ENCODE peak calls at places on chromosomes 1 and 21, in five cellular contexts. F, V, G, L and W are unnamed samples.

GRCh38 chr21:21183092-21183491 is 184.9 kb downstream of the NCAM2 start:
- DNase-seq in F (no peak), L (no peak), G (no peak), V (no peak), W (no peak)

GRCh38 chr1:19676438-19676922 is 11.8 kb downstream of the HTR6 start:
- DNase-seq in F (peak; percentile 27), L (no peak), V (no peak), G (peak; percentile 47), W (peak; percentile 26)

GRCh38 chr1:88350648-88351047 is 333.4 kb upstream of the PKN2 start:
- DNase-seq in G (no peak), F (no peak), L (no peak), V (no peak), W (no peak)

GRCh38 chr1:64743954-64744491 is 852 bp upstream of the RAVER2 start:
- DNase-seq in G (peak; percentile 10), V (no peak), F (no peak), L (no peak), W (no peak)

GRCh38 chr1:54754045-54754444 is 10.3 kb downstream of the PARS2 start:
- DNase-seq in G (no peak), L (no peak), V (no peak), F (no peak), W (no peak)

GRCh38 chr1:34268311-34269042 is 91.8 kb downstream of the C1orf94 start:
- DNase-seq in V (no peak), L (no peak), G (no peak), F (no peak), W (no peak)

GRCh38 chr1:106224426-106224825 is 832.0 kb upstream of the PRMT6 start:
- DNase-seq in L (no peak), G (no peak), F (no peak), V (no peak), W (no peak)

GRCh38 chr1:35666916-35667315 is 25.6 kb upstream of the PSMB2 start:
- DNase-seq in L (no peak), V (no peak), F (peak; percentile 4), G (no peak), W (no peak)

GRCh38 chr1:12478612-12478985 is 139.4 kb downstream of the DHRS3 start:
- DNase-seq in G (peak; percentile 45), V (peak; percentile 57), F (no peak), L (no peak), W (no peak)

GRCh38 chr21:32248616-32249550 is 30.0 kb downstream of the MIS18A start:
- DNase-seq in F (no peak), L (no peak), V (no peak), G (no peak), W (no peak)

GRCh38 chr1:218624051-218624450 is 278.9 kb downstream of the TGFB2 start:
- DNase-seq in V (no peak), G (no peak), F (no peak), L (no peak), W (no peak)

GRCh38 chr21:43355925-43356289 is 71.0 kb downstream of the SIK1 start:
- DNase-seq in G (peak; percentile 49), F (peak; percentile 28), V (no peak), L (no peak), W (no peak)

GRCh38 chr1:119787776-119788175 is 19.1 kb upstream of the HMGCS2 start:
- DNase-seq in L (no peak), G (no peak), V (no peak), F (no peak), W (no peak)

GRCh38 chr1:30942326-30942978 is 33.9 kb upstream of the SDC3 start:
- DNase-seq in G (no peak), L (no peak), V (no peak), F (no peak), W (no peak)

GRCh38 chr21:46297311-46298082 is 11.4 kb downstream of the YBEY start:
- DNase-seq in L (no peak), F (no peak), V (no peak), G (peak; percentile 20), W (no peak)

GRCh38 chr1:22362626-22363402 is 88.8 kb upstream of the ZBTB40 start:
- DNase-seq in F (no peak), V (no peak), L (no peak), G (no peak), W (no peak)

GRCh38 chr1:6003568-6004411 is 11.6 kb upstream of the NPHP4 start:
- DNase-seq in F (no peak), L (no peak), G (no peak), V (peak; percentile 14), W (no peak)

GRCh38 chr21:44890961-44891541 is 17.6 kb upstream of the PTTG1IP start:
- DNase-seq in G (no peak), V (no peak), F (no peak), L (no peak), W (no peak)

GRCh38 chr21:28419811-28420210 is 572.9 kb downstream of the LTN1 start:
- DNase-seq in G (no peak), L (no peak), F (no peak), V (no peak), W (no peak)

GRCh38 chr1:68313736-68314594 is 81.6 kb upstream of the WLS start:
- DNase-seq in G (no peak), L (no peak), V (no peak), F (no peak), W (no peak)

GRCh38 chr1:71417421-71417820 is 336.6 kb upstream of the ZRANB2 start:
- DNase-seq in V (no peak), G (no peak), L (no peak), F (no peak), W (no peak)

GRCh38 chr1:154764181-154764580 is 105.9 kb downstream of the KCNN3 start:
- DNase-seq in F (no peak), G (no peak), L (no peak), V (no peak), W (no peak)

GRCh38 chr1:109263597-109264378 is 14.4 kb downstream of the CELSR2 start:
- DNase-seq in V (peak; percentile 85), G (peak; percentile 92), F (peak; percentile 94), L (peak; percentile 39), W (peak; percentile 36)

GRCh38 chr1:217138839-217139466 is 415.7 kb upstream of the ESRRG start:
- DNase-seq in G (no peak), V (no peak), L (no peak), F (no peak), W (no peak)

GRCh38 chr1:187471555-187471954 is 642.8 kb downstream of the PLA2G4A start:
- DNase-seq in F (no peak), L (no peak), V (no peak), G (no peak), W (no peak)